ENCODE peak calls at places on chromosomes 1 and 21, in nine cellular contexts. S is fibroblast of pulmonary artery, H is neural progenitor cell, W is AG10803, F is epithelial cell of proximal tubule, Q is heart right ventricle, I is uterus, C is choroid plexus epithelial cell, V is AG09309. E is an unnamed sample.

GRCh38 chr21:33030633-33031032 is 4.9 kb downstream of the OLIG2 start:
- DNase-seq in S (no peak), H (no peak), W (no peak), F (no peak), Q (no peak), I (no peak), C (no peak), V (no peak), E (no peak)

GRCh38 chr1:205510951-205511330 is 6.5 kb downstream of the CDK18 start:
- DNase-seq in S (no peak), H (no peak), W (no peak), F (no peak), Q (no peak), I (no peak), C (no peak), V (no peak), E (no peak)

GRCh38 chr1:68493193-68493592 is 3.7 kb downstream of the DEPDC1 start:
- DNase-seq in S (no peak), H (no peak), W (no peak), F (no peak), Q (no peak), I (no peak), C (no peak), V (no peak), E (no peak)

GRCh38 chr1:88530246-88530645 is 153.8 kb upstream of the PKN2 start:
- DNase-seq in S (no peak), H (no peak), W (no peak), F (no peak), Q (no peak), I (no peak), C (no peak), V (no peak), E (no peak)

GRCh38 chr21:37429356-37429755 is 62.8 kb downstream of the DYRK1A start:
- DNase-seq in S (no peak), H (no peak), W (no peak), F (no peak), Q (no peak), I (no peak), C (no peak), V (no peak), E (no peak)

GRCh38 chr1:236425031-236425663 is 31.1 kb downstream of the EDARADD start:
- DNase-seq in S (no peak), H (no peak), W (no peak), F (no peak), Q (no peak), I (no peak), C (no peak), V (no peak), E (peak; percentile 27)

GRCh38 chr1:61079898-61080336 is 2.4 kb upstream of the NFIA start:
- DNase-seq in S (peak; percentile 95), H (peak; percentile 60), W (peak; percentile 80), F (no peak), Q (peak; percentile 87), I (peak; percentile 87), C (peak; percentile 86), V (peak; percentile 32), E (no peak)

GRCh38 chr1:4675454-4676186 is 21.2 kb downstream of the AJAP1 start:
- DNase-seq in S (no peak), H (no peak), W (no peak), F (no peak), Q (no peak), I (no peak), C (no peak), V (no peak), E (no peak)

GRCh38 chr1:51516639-51517158 is 2.4 kb downstream of the EPS15 start:
- DNase-seq in S (no peak), H (no peak), W (no peak), F (no peak), Q (no peak), I (no peak), C (no peak), V (no peak), E (no peak)

DNA sequence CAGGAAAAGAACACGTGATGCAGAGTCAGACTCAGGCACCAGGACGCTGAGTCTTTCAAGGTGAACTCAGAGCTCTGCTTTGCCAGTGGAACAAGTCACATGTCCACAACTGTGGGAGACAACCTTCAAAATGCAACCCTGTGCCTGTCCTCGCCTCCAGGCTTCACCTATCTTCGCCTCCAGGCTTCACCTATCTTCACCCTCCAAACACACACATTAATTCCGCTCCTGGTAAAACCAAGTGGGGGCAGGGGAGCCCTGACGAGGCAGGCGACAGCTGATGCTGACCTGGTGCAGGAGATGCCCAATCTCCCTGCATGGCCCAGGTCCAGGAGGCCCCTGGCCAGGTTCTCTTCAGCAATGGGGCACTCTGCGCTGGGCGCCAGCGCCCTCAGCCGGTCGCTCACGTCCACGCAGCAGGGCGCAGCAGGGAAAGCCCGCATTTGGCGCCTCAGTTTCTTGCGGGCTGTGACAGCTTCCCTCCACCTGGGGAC is 28.0 kb upstream of the LSS start:
- DNase-seq in S (no peak), H (no peak), W (no peak), F (no peak), Q (peak; percentile 47), I (no peak), C (no peak), V (no peak), E (no peak)
- TF ChIP-seq CTCF in S (no peak), H (no peak), W (no peak), F (no peak), Q (peak; percentile 63), I (no peak), C (no peak), V (no peak), E (no peak)

GRCh38 chr1:36846366-36846765 is 187.9 kb downstream of the GRIK3 start:
- DNase-seq in S (no peak), H (peak; percentile 82), W (no peak), F (no peak), Q (no peak), I (no peak), C (no peak), V (no peak), E (no peak)
- TF ChIP-seq CTCF in S (no peak), H (no peak), W (no peak), F (no peak), Q (no peak), I (no peak), C (no peak), V (no peak), E (no peak)

DNA sequence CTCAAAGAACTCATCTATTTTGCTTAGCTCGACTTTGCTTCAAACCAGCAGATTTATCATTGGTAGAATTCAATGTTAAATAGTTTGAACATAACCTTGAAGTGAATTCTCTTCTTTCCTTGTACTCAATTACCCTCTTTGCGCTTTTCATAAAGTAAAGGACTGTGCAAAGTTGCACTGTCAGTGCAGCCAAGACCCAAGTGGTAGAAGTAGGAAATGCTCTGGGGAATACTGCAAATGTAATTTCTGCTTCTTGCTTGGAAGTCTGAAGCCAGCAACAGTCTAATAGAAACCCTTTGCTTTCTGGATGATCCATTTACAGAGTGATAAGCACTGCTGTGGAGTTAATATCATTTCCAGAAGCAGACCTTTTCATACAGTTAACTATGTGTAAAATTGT is 936.7 kb upstream of the TMPRSS15 start:
- DNase-seq in S (no peak), H (no peak), W (no peak), F (no peak), Q (no peak), I (no peak), C (no peak), V (no peak), E (no peak)
- TF ChIP-seq CTCF in S (no peak), H (peak; percentile 30), W (no peak), F (no peak), Q (no peak), I (no peak), C (peak; percentile 12), V (no peak), E (no peak)

DNA sequence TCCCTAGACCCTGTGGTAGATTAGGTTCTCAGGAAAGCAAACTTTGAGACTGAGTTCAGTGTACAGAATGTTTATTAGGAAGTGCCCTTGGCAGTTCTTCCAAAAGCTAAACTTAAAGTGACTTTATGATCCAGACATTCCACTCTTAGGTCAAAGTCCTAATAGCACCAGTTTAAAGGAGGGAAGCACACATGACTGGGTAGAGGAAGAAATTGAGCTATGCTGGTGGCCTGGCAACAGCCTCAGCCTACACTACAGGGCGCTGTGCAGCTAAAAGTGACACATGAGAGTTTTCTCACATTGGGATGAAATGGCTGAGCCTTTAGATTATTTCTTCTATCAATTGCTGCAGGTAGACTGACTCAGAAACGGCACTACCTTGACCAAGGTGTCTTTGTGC is 280.4 kb downstream of the BRINP2 start:
- DNase-seq in S (no peak), H (no peak), W (no peak), F (peak; percentile 25), Q (no peak), I (no peak), C (no peak), V (no peak), E (no peak)
- TF ChIP-seq CTCF in S (no peak), H (no peak), W (no peak), F (peak; percentile 50), Q (no peak), I (no peak), C (no peak), V (no peak), E (no peak)

DNA sequence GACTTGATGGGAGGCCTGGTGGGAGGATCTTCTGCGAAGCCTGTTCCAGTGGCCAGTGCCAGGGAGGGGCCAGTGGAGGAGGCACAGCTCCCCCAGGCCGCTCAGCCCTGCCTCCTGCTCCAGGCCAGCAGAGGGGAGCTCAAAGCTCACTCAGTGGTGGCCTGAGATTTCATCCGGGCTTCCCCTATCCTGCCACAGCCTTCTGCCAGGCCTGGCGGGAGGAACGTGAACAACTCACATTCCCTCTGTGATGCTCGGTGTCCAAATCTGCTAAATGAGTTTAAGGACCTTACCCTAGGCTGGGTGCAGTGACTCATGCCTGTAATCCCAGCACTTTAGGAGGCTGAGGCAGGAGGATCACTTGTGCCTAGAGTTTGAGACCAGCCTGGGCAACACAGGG is 3.3 kb downstream of the CLCNKB start:
- DNase-seq in S (peak; percentile 13), H (peak; percentile 37), W (peak; percentile 35), F (no peak), Q (no peak), I (no peak), C (peak; percentile 8), V (no peak), E (no peak)
- TF ChIP-seq CTCF in S (no peak), H (no peak), W (peak; percentile 30), F (no peak), Q (no peak), I (no peak), C (no peak), V (peak; percentile 2), E (no peak)

E was measured in natural killer cell.